ENCODE peak calls at places on chromosomes 4 and X, in eight cellular contexts. One of them, this sample, is unnamed.

GRCh38 chrX:118548831-118549230 is 53.2 kb downstream of the DOCK11 start:
- DNase-seq in iris pigment epithelial cell: no peak
- DNase-seq in GM23338: no peak
- DNase-seq in upper lobe of right lung: no peak
- DNase-seq in M059J: no peak
- DNase-seq in stimulated activated naive CD4-positive, alpha-beta T cell: no peak
- DNase-seq in NCI-H345: no peak
- DNase-seq in anterior cingulate cortex: no peak
- DNase-seq in this sample: peak

GRCh38 chr4:186560647-186561046 is 5.3 kb upstream of the MTNR1A start:
- DNase-seq in iris pigment epithelial cell: no peak
- DNase-seq in GM23338: no peak
- DNase-seq in upper lobe of right lung: no peak
- DNase-seq in M059J: no peak
- DNase-seq in stimulated activated naive CD4-positive, alpha-beta T cell: no peak
- DNase-seq in NCI-H345: no peak
- DNase-seq in anterior cingulate cortex: no peak
- DNase-seq in this sample: no peak

GRCh38 chrX:21725498-21725897 is 32.4 kb downstream of the SMPX start:
- DNase-seq in iris pigment epithelial cell: peak
- DNase-seq in GM23338: peak
- DNase-seq in upper lobe of right lung: no peak
- DNase-seq in M059J: peak
- DNase-seq in stimulated activated naive CD4-positive, alpha-beta T cell: no peak
- DNase-seq in NCI-H345: no peak
- DNase-seq in anterior cingulate cortex: no peak
- DNase-seq in this sample: peak

GRCh38 chrX:108439434-108439883 is at the start of gene COL4A5:
- DNase-seq in iris pigment epithelial cell: peak
- DNase-seq in GM23338: peak
- DNase-seq in upper lobe of right lung: peak
- DNase-seq in M059J: peak
- DNase-seq in stimulated activated naive CD4-positive, alpha-beta T cell: no peak
- DNase-seq in NCI-H345: peak
- DNase-seq in anterior cingulate cortex: no peak
- DNase-seq in this sample: peak

GRCh38 chr4:139920552-139920951 is 233.4 kb downstream of the MAML3 start:
- DNase-seq in iris pigment epithelial cell: no peak
- DNase-seq in GM23338: no peak
- DNase-seq in upper lobe of right lung: no peak
- DNase-seq in M059J: no peak
- DNase-seq in stimulated activated naive CD4-positive, alpha-beta T cell: no peak
- DNase-seq in NCI-H345: no peak
- DNase-seq in anterior cingulate cortex: no peak
- DNase-seq in this sample: peak

GRCh38 chr4:1684756-1685603 is 867 bp upstream of the FAM53A start:
- DNase-seq in iris pigment epithelial cell: no peak
- DNase-seq in GM23338: no peak
- DNase-seq in upper lobe of right lung: peak
- DNase-seq in M059J: no peak
- DNase-seq in stimulated activated naive CD4-positive, alpha-beta T cell: no peak
- DNase-seq in NCI-H345: no peak
- DNase-seq in anterior cingulate cortex: no peak
- DNase-seq in this sample: peak

GRCh38 chr4:4327652-4328121 is 37.6 kb downstream of the ZBTB49 start:
- DNase-seq in iris pigment epithelial cell: peak
- DNase-seq in GM23338: peak
- DNase-seq in upper lobe of right lung: peak
- DNase-seq in M059J: no peak
- DNase-seq in stimulated activated naive CD4-positive, alpha-beta T cell: no peak
- DNase-seq in NCI-H345: no peak
- DNase-seq in anterior cingulate cortex: no peak
- DNase-seq in this sample: peak

GRCh38 chr4:159071178-159071968 is 31.5 kb upstream of the RAPGEF2 start:
- DNase-seq in iris pigment epithelial cell: peak
- DNase-seq in GM23338: peak
- DNase-seq in upper lobe of right lung: no peak
- DNase-seq in M059J: peak
- DNase-seq in stimulated activated naive CD4-positive, alpha-beta T cell: no peak
- DNase-seq in NCI-H345: no peak
- DNase-seq in anterior cingulate cortex: no peak
- DNase-seq in this sample: no peak

GRCh38 chr4:98955229-98955628 is 26.3 kb upstream of the EIF4E start:
- DNase-seq in iris pigment epithelial cell: no peak
- DNase-seq in GM23338: no peak
- DNase-seq in upper lobe of right lung: no peak
- DNase-seq in M059J: no peak
- DNase-seq in stimulated activated naive CD4-positive, alpha-beta T cell: no peak
- DNase-seq in NCI-H345: no peak
- DNase-seq in anterior cingulate cortex: no peak
- DNase-seq in this sample: no peak

GRCh38 chr4:14607001-14607400 is 395.3 kb upstream of the CPEB2 start:
- DNase-seq in iris pigment epithelial cell: no peak
- DNase-seq in GM23338: no peak
- DNase-seq in upper lobe of right lung: no peak
- DNase-seq in M059J: no peak
- DNase-seq in stimulated activated naive CD4-positive, alpha-beta T cell: no peak
- DNase-seq in NCI-H345: no peak
- DNase-seq in anterior cingulate cortex: no peak
- DNase-seq in this sample: no peak

GRCh38 chr4:23884731-23885130 is 5.1 kb downstream of the PPARGC1A start:
- DNase-seq in iris pigment epithelial cell: no peak
- DNase-seq in GM23338: no peak
- DNase-seq in upper lobe of right lung: no peak
- DNase-seq in M059J: peak
- DNase-seq in stimulated activated naive CD4-positive, alpha-beta T cell: no peak
- DNase-seq in NCI-H345: no peak
- DNase-seq in anterior cingulate cortex: no peak
- DNase-seq in this sample: no peak

GRCh38 chr4:100988876-100989275 is 358.4 kb downstream of the PPP3CA start:
- DNase-seq in iris pigment epithelial cell: no peak
- DNase-seq in GM23338: no peak
- DNase-seq in upper lobe of right lung: no peak
- DNase-seq in M059J: no peak
- DNase-seq in stimulated activated naive CD4-positive, alpha-beta T cell: no peak
- DNase-seq in NCI-H345: no peak
- DNase-seq in anterior cingulate cortex: no peak
- DNase-seq in this sample: no peak

GRCh38 chr4:138981930-138982390 is 33.6 kb upstream of the NOCT start:
- DNase-seq in iris pigment epithelial cell: peak
- DNase-seq in GM23338: peak
- DNase-seq in upper lobe of right lung: no peak
- DNase-seq in M059J: peak
- DNase-seq in stimulated activated naive CD4-positive, alpha-beta T cell: no peak
- DNase-seq in NCI-H345: peak
- DNase-seq in anterior cingulate cortex: no peak
- DNase-seq in this sample: peak

GRCh38 chrX:49101629-49101984 is 21.9 kb upstream of the WDR45 start:
- DNase-seq in iris pigment epithelial cell: no peak
- DNase-seq in GM23338: peak
- DNase-seq in upper lobe of right lung: no peak
- DNase-seq in M059J: no peak
- DNase-seq in stimulated activated naive CD4-positive, alpha-beta T cell: no peak
- DNase-seq in NCI-H345: peak
- DNase-seq in anterior cingulate cortex: no peak
- DNase-seq in this sample: no peak

GRCh38 chr4:56681158-56681848 is at the start of gene HOPX:
- DNase-seq in iris pigment epithelial cell: no peak
- DNase-seq in GM23338: no peak
- DNase-seq in upper lobe of right lung: peak
- DNase-seq in M059J: peak
- DNase-seq in stimulated activated naive CD4-positive, alpha-beta T cell: peak
- DNase-seq in NCI-H345: peak
- DNase-seq in anterior cingulate cortex: no peak
- DNase-seq in this sample: peak

GRCh38 chrX:9494806-9495205 is 29.9 kb downstream of the TBL1X start:
- DNase-seq in iris pigment epithelial cell: peak
- DNase-seq in GM23338: no peak
- DNase-seq in upper lobe of right lung: no peak
- DNase-seq in M059J: no peak
- DNase-seq in stimulated activated naive CD4-positive, alpha-beta T cell: no peak
- DNase-seq in NCI-H345: no peak
- DNase-seq in anterior cingulate cortex: no peak
- DNase-seq in this sample: no peak

GRCh38 chrX:56733459-56734046 is 4.5 kb downstream of the NBDY start:
- DNase-seq in iris pigment epithelial cell: peak
- DNase-seq in GM23338: peak
- DNase-seq in upper lobe of right lung: no peak
- DNase-seq in M059J: peak
- DNase-seq in stimulated activated naive CD4-positive, alpha-beta T cell: peak
- DNase-seq in NCI-H345: peak
- DNase-seq in anterior cingulate cortex: no peak
- DNase-seq in this sample: peak

GRCh38 chr4:1278336-1278670 is 11.4 kb upstream of the MAEA start:
- DNase-seq in iris pigment epithelial cell: no peak
- DNase-seq in GM23338: no peak
- DNase-seq in upper lobe of right lung: no peak
- DNase-seq in M059J: peak
- DNase-seq in stimulated activated naive CD4-positive, alpha-beta T cell: no peak
- DNase-seq in NCI-H345: no peak
- DNase-seq in anterior cingulate cortex: no peak
- DNase-seq in this sample: no peak

GRCh38 chrX:88584283-88584682 is 162.7 kb upstream of the CPXCR1 start:
- DNase-seq in iris pigment epithelial cell: no peak
- DNase-seq in GM23338: no peak
- DNase-seq in upper lobe of right lung: no peak
- DNase-seq in M059J: no peak
- DNase-seq in stimulated activated naive CD4-positive, alpha-beta T cell: no peak
- DNase-seq in NCI-H345: no peak
- DNase-seq in anterior cingulate cortex: no peak
- DNase-seq in this sample: no peak

GRCh38 chr4:119656342-119656741 is 27.7 kb upstream of the PDE5A start:
- DNase-seq in iris pigment epithelial cell: no peak
- DNase-seq in GM23338: no peak
- DNase-seq in upper lobe of right lung: no peak
- DNase-seq in M059J: no peak
- DNase-seq in stimulated activated naive CD4-positive, alpha-beta T cell: no peak
- DNase-seq in NCI-H345: no peak
- DNase-seq in anterior cingulate cortex: no peak
- DNase-seq in this sample: no peak

GRCh38 chrX:130878350-130879341 is 24.4 kb downstream of the ENOX2 start:
- DNase-seq in iris pigment epithelial cell: peak
- DNase-seq in GM23338: no peak
- DNase-seq in upper lobe of right lung: no peak
- DNase-seq in M059J: peak
- DNase-seq in stimulated activated naive CD4-positive, alpha-beta T cell: no peak
- DNase-seq in NCI-H345: no peak
- DNase-seq in anterior cingulate cortex: peak
- DNase-seq in this sample: no peak

GRCh38 chr4:30744386-30744785 is 24.2 kb downstream of the PCDH7 start:
- DNase-seq in iris pigment epithelial cell: no peak
- DNase-seq in GM23338: no peak
- DNase-seq in upper lobe of right lung: no peak
- DNase-seq in M059J: no peak
- DNase-seq in stimulated activated naive CD4-positive, alpha-beta T cell: no peak
- DNase-seq in NCI-H345: no peak
- DNase-seq in anterior cingulate cortex: no peak
- DNase-seq in this sample: no peak

GRCh38 chr4:47704693-47705325 is 133.1 kb downstream of the CORIN start:
- DNase-seq in iris pigment epithelial cell: peak
- DNase-seq in GM23338: peak
- DNase-seq in upper lobe of right lung: no peak
- DNase-seq in M059J: peak
- DNase-seq in stimulated activated naive CD4-positive, alpha-beta T cell: no peak
- DNase-seq in NCI-H345: peak
- DNase-seq in anterior cingulate cortex: no peak
- DNase-seq in this sample: peak

GRCh38 chr4:93183589-93183988 is 645.0 kb upstream of the ATOH1 start:
- DNase-seq in iris pigment epithelial cell: no peak
- DNase-seq in GM23338: no peak
- DNase-seq in upper lobe of right lung: no peak
- DNase-seq in M059J: peak
- DNase-seq in stimulated activated naive CD4-positive, alpha-beta T cell: no peak
- DNase-seq in NCI-H345: peak
- DNase-seq in anterior cingulate cortex: no peak
- DNase-seq in this sample: no peak

GRCh38 chr4:32148120-32148666 is 1428.0 kb downstream of the PCDH7 start:
- DNase-seq in iris pigment epithelial cell: peak
- DNase-seq in GM23338: no peak
- DNase-seq in upper lobe of right lung: no peak
- DNase-seq in M059J: no peak
- DNase-seq in stimulated activated naive CD4-positive, alpha-beta T cell: no peak
- DNase-seq in NCI-H345: no peak
- DNase-seq in anterior cingulate cortex: no peak
- DNase-seq in this sample: peak

GRCh38 chr4:60884545-60884944 is 315.6 kb upstream of the ADGRL3 start:
- DNase-seq in iris pigment epithelial cell: no peak
- DNase-seq in GM23338: no peak
- DNase-seq in upper lobe of right lung: no peak
- DNase-seq in M059J: no peak
- DNase-seq in stimulated activated naive CD4-positive, alpha-beta T cell: no peak
- DNase-seq in NCI-H345: no peak
- DNase-seq in anterior cingulate cortex: no peak
- DNase-seq in this sample: peak

GRCh38 chr4:152459326-152459725 is 76.6 kb downstream of the FBXW7 start:
- DNase-seq in iris pigment epithelial cell: no peak
- DNase-seq in GM23338: no peak
- DNase-seq in upper lobe of right lung: no peak
- DNase-seq in M059J: no peak
- DNase-seq in stimulated activated naive CD4-positive, alpha-beta T cell: no peak
- DNase-seq in NCI-H345: no peak
- DNase-seq in anterior cingulate cortex: no peak
- DNase-seq in this sample: no peak

GRCh38 chrX:3290561-3290960 is 55.9 kb downstream of the MXRA5 start:
- DNase-seq in iris pigment epithelial cell: no peak
- DNase-seq in GM23338: no peak
- DNase-seq in upper lobe of right lung: no peak
- DNase-seq in M059J: peak
- DNase-seq in stimulated activated naive CD4-positive, alpha-beta T cell: no peak
- DNase-seq in NCI-H345: no peak
- DNase-seq in anterior cingulate cortex: no peak
- DNase-seq in this sample: no peak

GRCh38 chr4:89598602-89599001 is 238.4 kb downstream of the SNCA start:
- DNase-seq in iris pigment epithelial cell: peak
- DNase-seq in GM23338: peak
- DNase-seq in upper lobe of right lung: no peak
- DNase-seq in M059J: peak
- DNase-seq in stimulated activated naive CD4-positive, alpha-beta T cell: no peak
- DNase-seq in NCI-H345: peak
- DNase-seq in anterior cingulate cortex: no peak
- DNase-seq in this sample: peak

GRCh38 chr4:178215309-178215708 is 773.1 kb upstream of the AGA start:
- DNase-seq in iris pigment epithelial cell: no peak
- DNase-seq in GM23338: no peak
- DNase-seq in upper lobe of right lung: no peak
- DNase-seq in M059J: no peak
- DNase-seq in stimulated activated naive CD4-positive, alpha-beta T cell: no peak
- DNase-seq in NCI-H345: no peak
- DNase-seq in anterior cingulate cortex: no peak
- DNase-seq in this sample: no peak